ENCODE peak calls at places on chromosomes 7 and 10, in five cellular contexts. V, A, N, Z and X are unnamed samples.

GRCh38 chr10:91931526-91932190 is 8.1 kb downstream of the BTAF1 start:
- DNase-seq in V (no peak), A (no peak), N (no peak), Z (no peak), X (no peak)

GRCh38 chr7:78018541-78019456 is 220.2 kb downstream of the PHTF2 start:
- DNase-seq in V (no peak), A (peak), N (peak), Z (peak), X (peak)

GRCh38 chr10:11886851-11887250 is 63.7 kb downstream of the PROSER2 start:
- DNase-seq in V (no peak), A (no peak), N (no peak), Z (no peak), X (no peak)

GRCh38 chr10:106765355-106765754 is 399.2 kb downstream of the SORCS1 start:
- DNase-seq in V (no peak), A (no peak), N (no peak), Z (no peak), X (no peak)

GRCh38 chr10:15715619-15716227 is 4.0 kb downstream of the ITGA8 start:
- DNase-seq in V (no peak), A (peak), N (peak), Z (peak), X (peak)

GRCh38 chr7:114630186-114630824 is 215.7 kb downstream of the FOXP2 start:
- DNase-seq in V (no peak), A (no peak), N (no peak), Z (no peak), X (no peak)

GRCh38 chr7:150937848-150938561 is 40.1 kb downstream of the KCNH2 start:
- DNase-seq in V (peak), A (peak), N (peak), Z (peak), X (no peak)

GRCh38 chr7:123024989-123025758 is 29.7 kb upstream of the TAS2R16 start:
- DNase-seq in V (no peak), A (no peak), N (peak), Z (no peak), X (no peak)

GRCh38 chr10:59177031-59177861 is 803 bp downstream of the PHYHIPL start:
- DNase-seq in V (peak), A (peak), N (peak), Z (peak), X (peak)

GRCh38 chr7:151086802-151087246 is 549 bp downstream of the AGAP3 start:
- DNase-seq in V (no peak), A (no peak), N (peak), Z (no peak), X (no peak)

GRCh38 chr10:76644481-76644880 is 993.1 kb downstream of the KCNMA1 start:
- DNase-seq in V (no peak), A (no peak), N (no peak), Z (no peak), X (no peak)

GRCh38 chr7:138204989-138205298 is 128.7 kb downstream of the AKR1D1 start:
- DNase-seq in V (no peak), A (no peak), N (no peak), Z (no peak), X (no peak)

GRCh38 chr10:131815366-131816156 is 85.2 kb upstream of the PPP2R2D start:
- DNase-seq in V (no peak), A (no peak), N (no peak), Z (no peak), X (no peak)